ENCODE peak calls at places on chromosomes 7 and 10, in eight cellular contexts. G, C, N, F, Z, M, S and O are unnamed samples.

GRCh38 chr7:97871659-97872024 is 566 bp downstream of the ASNS start:
- DNase-seq in C (no peak), Z (no peak), F (no peak), G (no peak), S (peak), N (no peak), M (peak), O (no peak)

GRCh38 chr10:110774069-110775021 is 97.4 kb upstream of the PDCD4 start:
- DNase-seq in S (no peak), G (no peak), M (no peak), C (no peak), F (no peak), N (no peak), Z (peak), O (no peak)

GRCh38 chr10:33385016-33385415 is 50.5 kb upstream of the NRP1 start:
- DNase-seq in Z (no peak), C (no peak), N (no peak), G (no peak), M (no peak), S (no peak), F (no peak), O (no peak)

GRCh38 chr7:151658778-151659177 is 139.1 kb upstream of the RHEB start:
- DNase-seq in G (no peak), S (no peak), C (no peak), N (no peak), F (no peak), M (no peak), Z (no peak), O (no peak)

GRCh38 chr7:151313857-151314256 is 27.8 kb upstream of the NUB1 start:
- DNase-seq in N (no peak), C (no peak), Z (no peak), G (peak), S (peak), F (no peak), M (no peak), O (peak)

GRCh38 chr10:130957978-130958377 is 353.5 kb downstream of the TCERG1L start:
- DNase-seq in Z (no peak), M (no peak), S (no peak), G (no peak), C (no peak), F (no peak), N (no peak), O (no peak)

GRCh38 chr7:92297736-92298135 is 52.0 kb downstream of the ANKIB1 start:
- DNase-seq in C (no peak), F (no peak), Z (no peak), M (no peak), N (no peak), S (no peak), G (no peak), O (no peak)

GRCh38 chr10:62577666-62578291 is 203.6 kb downstream of the ZNF365 start:
- DNase-seq in C (no peak), M (no peak), S (no peak), F (no peak), G (no peak), Z (no peak), N (no peak), O (no peak)

GRCh38 chr7:71327946-71328345 is 196.0 kb downstream of the GALNT17 start:
- DNase-seq in M (no peak), Z (no peak), N (no peak), G (no peak), C (no peak), S (no peak), F (no peak), O (no peak)

GRCh38 chr7:74371381-74372059 is 82.2 kb upstream of the GTF2IRD1 start:
- DNase-seq in S (no peak), Z (no peak), N (no peak), C (no peak), M (peak), F (no peak), G (no peak), O (no peak)

GRCh38 chr7:126699707-126700106 is 553.0 kb downstream of the GRM8 start:
- DNase-seq in Z (no peak), G (no peak), S (no peak), N (no peak), C (no peak), F (no peak), M (no peak), O (no peak)

GRCh38 chr7:84614821-84615506 is 420.4 kb upstream of the SEMA3A start:
- DNase-seq in S (no peak), C (no peak), N (no peak), G (no peak), M (no peak), Z (peak), F (no peak), O (no peak)

GRCh38 chr10:133169173-133169947 is 9.3 kb downstream of the KNDC1 start:
- DNase-seq in C (no peak), N (no peak), S (no peak), F (no peak), G (no peak), Z (no peak), M (no peak), O (no peak)

GRCh38 chr7:818031-818699 is 14.1 kb upstream of the SUN1 start:
- DNase-seq in C (no peak), F (no peak), G (no peak), N (no peak), M (peak), Z (peak), S (no peak), O (no peak)
- TF ChIP-seq CTCF in C (peak), F (peak), G (no peak), N (peak), M (peak), Z (peak), S (peak), O (peak)

DNA sequence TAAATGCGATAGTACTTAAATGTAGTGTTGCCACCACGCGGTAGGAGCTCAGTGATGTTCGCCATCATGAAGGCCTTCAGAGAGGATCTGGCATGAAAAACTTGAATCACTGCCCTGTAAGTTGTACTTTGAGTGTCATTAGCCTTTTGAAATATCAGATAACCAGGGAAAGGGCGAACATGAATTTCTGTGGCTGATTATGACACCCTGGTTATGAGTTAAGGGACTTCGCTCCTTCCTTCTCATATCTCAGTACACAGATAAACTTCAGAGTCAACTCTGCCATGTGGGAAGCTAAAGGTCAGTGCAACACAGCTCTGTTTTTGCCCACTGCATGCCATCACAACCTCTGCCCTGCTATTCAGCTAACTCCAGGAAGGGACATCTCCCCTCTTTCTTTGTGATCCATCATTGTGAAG is 8.9 kb upstream of the ACSL5 start:
- DNase-seq in F (no peak), G (peak), S (no peak), M (no peak), N (no peak), Z (no peak), C (no peak), O (no peak)
- H3K27ac ChIP-seq in F (no peak), G (peak), S (no peak), M (no peak), N (no peak), Z (no peak), C (no peak), O (no peak)

GRCh38 chr10:60205741-60206140 is 183.9 kb downstream of the ANK3 start:
- DNase-seq in S (no peak), N (no peak), G (no peak), C (no peak), F (no peak), Z (no peak), M (no peak), O (no peak)
- TF ChIP-seq CTCF in S (no peak), N (no peak), G (no peak), C (no peak), F (no peak), Z (no peak), M (no peak), O (no peak)

GRCh38 chr7:122886357-122887081 is at the start of gene CADPS2:
- DNase-seq in C (peak), S (peak), Z (peak), M (no peak), F (peak), N (no peak), G (peak), O (peak)

GRCh38 chr7:122887198-122887597 is 938 bp upstream of the CADPS2 start:
- DNase-seq in F (peak), C (peak), N (no peak), G (peak), Z (peak), S (peak), M (no peak), O (peak)

GRCh38 chr7:122885583-122886356 is 490 bp downstream of the CADPS2 start:
- DNase-seq in S (no peak), F (peak), N (no peak), G (peak), Z (peak), M (no peak), C (peak), O (peak)

GRCh38 chr7:122889116-122889515 is 2.9 kb upstream of the CADPS2 start:
- DNase-seq in F (no peak), M (no peak), C (no peak), S (no peak), Z (no peak), G (no peak), N (no peak), O (no peak)

GRCh38 chr7:122887848-122888247 is 1.6 kb upstream of the CADPS2 start:
- DNase-seq in M (no peak), N (no peak), S (no peak), Z (no peak), G (no peak), C (no peak), F (no peak), O (no peak)
- H3K27ac ChIP-seq in M (no peak), N (no peak), S (no peak), Z (no peak), G (no peak), C (no peak), F (no peak), O (peak)

DNA sequence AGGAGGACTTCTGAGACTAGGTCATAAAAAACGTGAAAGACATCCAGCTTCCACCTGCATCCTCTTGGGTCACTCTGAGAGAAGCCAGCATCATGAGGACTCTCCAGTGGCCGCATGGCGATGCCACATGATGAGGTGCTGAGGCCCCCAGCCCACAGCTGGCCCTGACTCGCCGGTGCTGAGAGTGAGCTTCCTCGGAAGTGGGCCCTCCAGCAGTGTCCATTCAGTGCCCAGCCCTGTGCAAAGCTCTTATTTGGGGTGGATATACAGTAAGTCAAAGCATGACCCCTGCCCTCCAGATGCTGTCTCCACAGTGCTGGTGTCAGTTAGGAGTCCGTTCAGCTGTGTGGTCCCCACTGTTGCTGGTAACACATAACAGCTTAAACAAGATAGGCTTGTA is 93.6 kb upstream of the CHST15 start:
- DNase-seq in S (no peak), C (no peak), G (peak), Z (no peak), N (no peak), M (no peak), F (no peak), O (no peak)
- TF ChIP-seq CTCF in S (no peak), C (no peak), G (no peak), Z (no peak), N (no peak), M (no peak), F (no peak), O (no peak)